ENCODE peak calls at places on chromosomes 6 and 20, in seven cellular contexts. W is dorsolateral prefrontal cortex, S is NCI-H446, A is Daoy, L is heart left ventricle, F is RPMI7951, P is lung. O is an unnamed sample.

GRCh38 chr20:22582386-22582959 is 1.9 kb downstream of the FOXA2 start:
- DNase-seq in W (no peak), S (no peak), A (no peak), L (no peak), F (no peak), P (no peak), O (no peak)

GRCh38 chr6:152478377-152479010 is 158.7 kb downstream of the SYNE1 start:
- DNase-seq in W (peak), S (no peak), A (peak), L (no peak), F (peak), P (no peak), O (no peak)

GRCh38 chr6:15970517-15970916 is 158.4 kb upstream of the MYLIP start:
- DNase-seq in W (no peak), S (no peak), A (no peak), L (no peak), F (no peak), P (no peak), O (no peak)

GRCh38 chr6:102114402-102114801 is 720.9 kb downstream of the GRIK2 start:
- DNase-seq in W (no peak), S (no peak), A (no peak), L (no peak), F (no peak), P (no peak), O (no peak)

GRCh38 chr6:140537834-140538680 is 1163.6 kb upstream of the CITED2 start:
- DNase-seq in W (no peak), S (no peak), A (peak), L (no peak), F (peak), P (no peak), O (peak)

GRCh38 chr6:133835901-133836300 is 53.0 kb upstream of the TCF21 start:
- DNase-seq in W (no peak), S (no peak), A (no peak), L (no peak), F (no peak), P (no peak), O (peak)

GRCh38 chr20:4369798-4370124 is 351.9 kb upstream of the PRND start:
- DNase-seq in W (no peak), S (no peak), A (peak), L (no peak), F (peak), P (no peak), O (peak)

GRCh38 chr6:168515376-168515775 is 74.4 kb downstream of the SMOC2 start:
- DNase-seq in W (no peak), S (no peak), A (no peak), L (no peak), F (no peak), P (no peak), O (no peak)

GRCh38 chr6:134464690-134465411 is 146.9 kb upstream of the SGK1 start:
- DNase-seq in W (no peak), S (no peak), A (peak), L (no peak), F (peak), P (no peak), O (peak)

GRCh38 chr20:60100780-60101179 is 142.6 kb downstream of the CDH26 start:
- DNase-seq in W (no peak), S (no peak), A (no peak), L (no peak), F (no peak), P (no peak), O (no peak)

GRCh38 chr6:30462482-30462881 is 26.8 kb upstream of the HLA-E start:
- DNase-seq in W (no peak), S (no peak), A (no peak), L (no peak), F (no peak), P (no peak), O (no peak)

O was measured in HT1080.